ENCODE peak calls at places on chromosome 1, in seven cellular contexts. L, H, R, M, Z, K and T are unnamed samples. For H3K4me1, the result is how much of the 10 kb centered on the place peaks cover.

GRCh38 chr1:234899041-234899787 is 229.4 kb downstream of the TOMM20 start:
- DNase-seq in R (no peak), L (no peak), K (no peak), Z (peak), H (no peak), M (no peak), T (no peak)

GRCh38 chr1:228092342-228093049 is 10.0 kb downstream of the ARF1 start:
- DNase-seq in K (no peak), R (no peak), L (no peak), M (no peak), Z (no peak), H (no peak), T (peak)

GRCh38 chr1:49356594-49356993 is 579.9 kb upstream of the BEND5 start:
- DNase-seq in M (no peak), H (no peak), Z (no peak), K (no peak), R (no peak), L (no peak), T (no peak)

GRCh38 chr1:109282952-109283747 is at the start of gene PSRC1:
- DNase-seq in M (peak), Z (peak), K (peak), L (peak), H (peak), R (peak), T (peak)

GRCh38 chr1:12181568-12181967 is 14.8 kb downstream of the TNFRSF1B start:
- DNase-seq in Z (no peak), M (no peak), R (peak), K (no peak), L (no peak), H (no peak), T (no peak)

GRCh38 chr1:65658122-65658521 is 134.6 kb upstream of the PDE4B start:
- DNase-seq in R (no peak), K (no peak), H (no peak), M (no peak), L (no peak), Z (peak), T (no peak)

GRCh38 chr1:67564193-67564592 is 120.8 kb upstream of the GADD45A start:
- DNase-seq in R (no peak), H (peak), L (peak), M (no peak), Z (peak), K (no peak), T (no peak)

GRCh38 chr1:35085421-35085820 is 6.2 kb downstream of the ZMYM1 start:
- DNase-seq in Z (peak), M (no peak), L (no peak), K (no peak), R (no peak), H (no peak), T (no peak)

GRCh38 chr1:93587354-93587753 is 94.3 kb downstream of the BCAR3 start:
- DNase-seq in M (no peak), Z (no peak), L (no peak), H (no peak), R (no peak), K (no peak), T (no peak)

GRCh38 chr1:5481889-5482288 is 510.3 kb downstream of the NPHP4 start:
- DNase-seq in R (no peak), M (peak), Z (no peak), K (no peak), L (peak), H (no peak), T (no peak)

GRCh38 chr1:171381866-171382210 is 67.9 kb downstream of the FMO4 start:
- DNase-seq in L (no peak), H (no peak), M (no peak), K (no peak), R (peak), Z (no peak), T (no peak)

GRCh38 chr1:176241385-176242015 is 34.4 kb upstream of the COP1 start:
- DNase-seq in R (no peak), Z (peak), H (no peak), M (no peak), K (no peak), L (no peak), T (no peak)

GRCh38 chr1:148362141-148362929 is 120.8 kb downstream of the PPIAL4G start:
- DNase-seq in H (no peak), L (peak), K (no peak), Z (peak), M (peak), R (peak), T (no peak)

GRCh38 chr1:32989160-32989894 is 24.7 kb upstream of the RNF19B start:
- DNase-seq in R (peak), Z (peak), L (peak), K (no peak), M (no peak), H (peak), T (no peak)

GRCh38 chr1:220157738-220158137 is 63.8 kb downstream of the IARS2 start:
- DNase-seq in L (no peak), Z (no peak), M (no peak), R (no peak), H (no peak), K (no peak), T (no peak)

GRCh38 chr1:220159026-220159425 is 65.1 kb downstream of the IARS2 start:
- DNase-seq in Z (no peak), M (no peak), H (no peak), L (no peak), K (no peak), R (no peak), T (no peak)

GRCh38 chr1:220160027-220160426 is 66.1 kb downstream of the IARS2 start:
- DNase-seq in M (no peak), H (no peak), K (no peak), L (no peak), Z (no peak), R (no peak), T (no peak)

GRCh38 chr1:220153147-220153546 is 59.2 kb downstream of the IARS2 start:
- DNase-seq in R (no peak), M (no peak), L (no peak), H (no peak), K (no peak), Z (no peak), T (no peak)

DNA sequence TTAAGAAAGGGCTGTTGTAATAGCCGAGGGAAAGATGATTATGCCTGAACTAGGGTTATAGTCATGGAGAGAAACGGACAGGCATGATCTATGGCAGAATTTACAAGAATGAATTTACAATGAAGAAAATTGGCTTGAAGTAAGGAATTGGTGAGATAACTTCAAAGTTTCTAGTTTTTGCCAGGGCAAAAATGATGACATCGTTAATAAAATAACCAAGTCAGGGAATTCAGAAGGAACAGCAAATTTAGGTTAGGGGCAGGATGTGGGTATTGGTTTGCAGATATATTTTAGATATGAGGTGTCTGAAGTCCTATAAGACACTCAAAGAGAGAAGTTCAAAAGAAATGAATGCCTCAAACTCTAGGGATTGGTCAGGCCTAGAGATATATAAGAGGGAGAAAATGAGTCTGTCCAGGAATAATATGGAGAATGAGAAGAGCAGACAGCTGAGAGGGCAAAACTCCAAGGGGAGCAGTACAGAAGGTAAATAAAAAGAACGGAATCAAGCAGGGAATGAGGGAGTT is 62.8 kb downstream of the IARS2 start:
- DNase-seq in K (no peak), L (peak), Z (no peak), H (no peak), R (no peak), M (no peak), T (no peak)
- H3K4me3 ChIP-seq in K (no peak), L (peak), Z (no peak), H (no peak), R (no peak), M (no peak), T (no peak)

GRCh38 chr1:2544093-2544874 is 11.9 kb upstream of the TNFRSF14 start:
- DNase-seq in K (no peak), L (no peak), R (no peak), H (no peak), M (no peak), Z (peak), T (no peak)

GRCh38 chr1:2544875-2545638 is 11.1 kb upstream of the TNFRSF14 start:
- DNase-seq in Z (no peak), K (no peak), L (no peak), R (no peak), M (no peak), H (no peak), T (no peak)

GRCh38 chr1:2541619-2542246 is 11.7 kb upstream of the HES5 start:
- DNase-seq in K (no peak), Z (no peak), M (no peak), L (no peak), H (no peak), R (no peak), T (no peak)

GRCh38 chr1:2542262-2542915 is 12.3 kb upstream of the HES5 start:
- DNase-seq in M (no peak), Z (no peak), H (no peak), K (no peak), L (no peak), R (no peak), T (no peak)

DNA sequence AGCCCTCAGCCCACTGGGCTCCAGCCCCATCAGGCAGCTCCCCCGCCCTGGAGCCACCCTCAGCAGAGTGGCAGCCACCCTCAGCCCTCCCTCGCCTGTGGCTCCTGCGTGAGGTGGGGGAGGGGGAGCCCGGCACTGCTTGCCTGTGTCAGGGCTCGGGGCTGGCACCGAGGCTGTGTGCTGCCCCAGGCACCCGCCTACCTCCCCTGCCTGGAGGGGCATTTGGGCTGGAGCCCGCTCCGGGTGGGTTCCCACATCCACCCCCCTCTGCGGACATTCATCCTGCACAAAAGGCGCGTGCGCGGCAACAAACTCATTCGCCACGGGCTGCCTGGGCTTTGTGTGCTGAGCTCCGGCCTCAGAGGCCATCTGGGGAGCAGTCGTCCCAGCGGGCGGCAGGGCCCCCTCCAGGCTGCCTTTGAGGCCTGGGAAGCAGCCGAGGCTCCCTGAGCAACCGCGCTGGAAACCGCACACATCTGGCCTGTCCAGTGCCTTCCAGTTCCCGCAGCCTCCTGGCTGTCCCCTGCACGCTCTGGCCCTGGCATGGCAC is 12.6 kb upstream of the TNFRSF14 start:
- DNase-seq in H (no peak), R (no peak), Z (peak), M (peak), L (peak), K (no peak), T (peak)
- H3K4me1 ChIP-seq in H (under half), R (under half), Z (under half), M (under half), L (under half), K (half or more), T (half or more)

GRCh38 chr1:37315236-37315870 is 159.0 kb upstream of the ZC3H12A start:
- DNase-seq in M (no peak), L (no peak), R (no peak), H (no peak), Z (no peak), K (no peak), T (no peak)
- H3K4me3 ChIP-seq in M (no peak), L (no peak), R (no peak), H (no peak), Z (no peak), K (no peak), T (no peak)

GRCh38 chr1:248821641-248822040 is 4.1 kb downstream of the SH3BP5L start:
- DNase-seq in R (no peak), L (no peak), Z (no peak), M (no peak), H (no peak), K (peak), T (peak)

GRCh38 chr1:248822148-248823032 is 3.3 kb downstream of the SH3BP5L start:
- DNase-seq in K (peak), R (no peak), M (no peak), H (no peak), Z (no peak), L (no peak), T (peak)

GRCh38 chr1:248818505-248819374 is 7.0 kb downstream of the SH3BP5L start:
- DNase-seq in Z (no peak), K (peak), H (no peak), R (no peak), L (peak), M (no peak), T (no peak)

GRCh38 chr1:248820041-248820585 is 5.6 kb downstream of the SH3BP5L start:
- DNase-seq in M (no peak), K (no peak), R (no peak), H (no peak), L (no peak), Z (no peak), T (no peak)

GRCh38 chr1:248821101-248821500 is 4.6 kb downstream of the SH3BP5L start:
- DNase-seq in L (no peak), K (peak), H (no peak), M (no peak), Z (peak), R (no peak), T (no peak)
- H3K4me1 ChIP-seq in L (half or more), K (half or more), H (under half), M (half or more), Z (half or more), R (under half), T (half or more)

GRCh38 chr1:40668769-40669525 is 3.5 kb upstream of the RIMS3 start:
- DNase-seq in Z (peak), L (peak), M (peak), H (peak), K (no peak), R (peak), T (peak)
- H3K4me3 ChIP-seq in Z (no peak), L (no peak), M (no peak), H (no peak), K (no peak), R (no peak), T (no peak)